ENCODE peak calls at places on chromosomes 6 and 20, in seven cellular contexts. Z, K, E, G, I, V and Q are unnamed samples.

GRCh38 chr20:50865591-50865990 is 65.6 kb downstream of the ADNP start:
- DNase-seq in Z (no peak), K (no peak), E (no peak), G (no peak), I (no peak), V (no peak), Q (no peak)

GRCh38 chr6:148972481-148972880 is 225.7 kb downstream of the UST start:
- DNase-seq in Z (peak), K (peak), E (no peak), G (peak), I (peak), V (peak), Q (no peak)

GRCh38 chr20:1423625-1424106 is 30.8 kb upstream of the FKBP1A start:
- DNase-seq in Z (peak), K (peak), E (peak), G (peak), I (peak), V (peak), Q (peak)

GRCh38 chr20:25018425-25018824 is 25.9 kb upstream of the APMAP start:
- DNase-seq in Z (no peak), K (no peak), E (no peak), G (no peak), I (no peak), V (no peak), Q (no peak)

GRCh38 chr20:5731753-5732366 is 18.3 kb upstream of the SHLD1 start:
- DNase-seq in Z (no peak), K (no peak), E (no peak), G (no peak), I (no peak), V (no peak), Q (no peak)

GRCh38 chr6:12601881-12602280 is 114.7 kb upstream of the PHACTR1 start:
- DNase-seq in Z (no peak), K (no peak), E (no peak), G (no peak), I (no peak), V (no peak), Q (no peak)

GRCh38 chr20:7772376-7772775 is 167.9 kb downstream of the HAO1 start:
- DNase-seq in Z (no peak), K (no peak), E (no peak), G (no peak), I (no peak), V (no peak), Q (peak)

GRCh38 chr6:146950351-146950835 is 253.8 kb upstream of the STXBP5 start:
- DNase-seq in Z (no peak), K (peak), E (no peak), G (no peak), I (no peak), V (no peak), Q (peak)

GRCh38 chr20:62516345-62516744 is 40.5 kb upstream of the GATA5 start:
- DNase-seq in Z (peak), K (no peak), E (no peak), G (peak), I (no peak), V (peak), Q (no peak)

GRCh38 chr6:139395891-139396299 is 21.4 kb upstream of the CITED2 start:
- DNase-seq in Z (peak), K (no peak), E (no peak), G (peak), I (no peak), V (no peak), Q (no peak)

GRCh38 chr6:14713008-14713452 is 532.8 kb upstream of the JARID2 start:
- DNase-seq in Z (no peak), K (peak), E (no peak), G (no peak), I (no peak), V (peak), Q (peak)

GRCh38 chr20:63980317-63980805 is 571 bp upstream of the PRPF6 start:
- DNase-seq in Z (no peak), K (no peak), E (no peak), G (no peak), I (no peak), V (no peak), Q (no peak)

GRCh38 chr6:124989136-124989983 is 27.1 kb downstream of the RNF217 start:
- DNase-seq in Z (no peak), K (no peak), E (no peak), G (no peak), I (no peak), V (no peak), Q (no peak)

GRCh38 chr6:110491644-110492317 is 15.4 kb upstream of the SLC22A16 start:
- DNase-seq in Z (peak), K (no peak), E (no peak), G (no peak), I (no peak), V (no peak), Q (peak)

GRCh38 chr6:109944448-109944847 is 33.7 kb upstream of the GPR6 start:
- DNase-seq in Z (peak), K (no peak), E (no peak), G (peak), I (peak), V (no peak), Q (no peak)

GRCh38 chr6:149225946-149226345 is 91.6 kb upstream of the TAB2 start:
- DNase-seq in Z (no peak), K (no peak), E (peak), G (no peak), I (no peak), V (no peak), Q (no peak)

GRCh38 chr6:6434723-6435122 is 114.3 kb upstream of the F13A1 start:
- DNase-seq in Z (no peak), K (no peak), E (no peak), G (no peak), I (no peak), V (no peak), Q (no peak)

GRCh38 chr20:41714030-41714429 is 95.9 kb upstream of the CHD6 start:
- DNase-seq in Z (no peak), K (no peak), E (no peak), G (no peak), I (no peak), V (no peak), Q (no peak)

GRCh38 chr6:119979862-119980261 is 630.3 kb upstream of the MAN1A1 start:
- DNase-seq in Z (peak), K (peak), E (no peak), G (no peak), I (no peak), V (no peak), Q (peak)

GRCh38 chr6:164826831-164827468 is 482.5 kb downstream of the C6orf118 start:
- DNase-seq in Z (no peak), K (no peak), E (no peak), G (no peak), I (no peak), V (no peak), Q (no peak)

GRCh38 chr6:149261364-149261763 is 56.1 kb upstream of the TAB2 start:
- DNase-seq in Z (no peak), K (no peak), E (no peak), G (no peak), I (no peak), V (no peak), Q (no peak)

GRCh38 chr6:127190552-127190951 is 72.1 kb downstream of the RSPO3 start:
- DNase-seq in Z (peak), K (peak), E (no peak), G (no peak), I (no peak), V (no peak), Q (peak)

GRCh38 chr6:151475653-151476523 is 17.9 kb upstream of the CCDC170 start:
- DNase-seq in Z (peak), K (peak), E (no peak), G (peak), I (peak), V (peak), Q (peak)

GRCh38 chr20:14700641-14700965 is 363.2 kb upstream of the FLRT3 start:
- DNase-seq in Z (no peak), K (peak), E (no peak), G (no peak), I (no peak), V (no peak), Q (no peak)

GRCh38 chr6:144320746-144321145 is 35.6 kb downstream of the UTRN start:
- DNase-seq in Z (no peak), K (no peak), E (no peak), G (no peak), I (no peak), V (no peak), Q (no peak)

GRCh38 chr6:130848945-130849344 is 21.7 kb downstream of the SMLR1 start:
- DNase-seq in Z (peak), K (no peak), E (no peak), G (peak), I (no peak), V (no peak), Q (no peak)

GRCh38 chr6:112176175-112176574 is 78.2 kb downstream of the LAMA4 start:
- DNase-seq in Z (no peak), K (no peak), E (no peak), G (no peak), I (no peak), V (no peak), Q (no peak)

GRCh38 chr6:2959909-2960719 is 11.3 kb downstream of the SERPINB6 start:
- DNase-seq in Z (peak), K (peak), E (no peak), G (peak), I (no peak), V (peak), Q (peak)

GRCh38 chr20:52614036-52614863 is 357.9 kb upstream of the TSHZ2 start:
- DNase-seq in Z (no peak), K (no peak), E (no peak), G (no peak), I (no peak), V (no peak), Q (no peak)

DNA sequence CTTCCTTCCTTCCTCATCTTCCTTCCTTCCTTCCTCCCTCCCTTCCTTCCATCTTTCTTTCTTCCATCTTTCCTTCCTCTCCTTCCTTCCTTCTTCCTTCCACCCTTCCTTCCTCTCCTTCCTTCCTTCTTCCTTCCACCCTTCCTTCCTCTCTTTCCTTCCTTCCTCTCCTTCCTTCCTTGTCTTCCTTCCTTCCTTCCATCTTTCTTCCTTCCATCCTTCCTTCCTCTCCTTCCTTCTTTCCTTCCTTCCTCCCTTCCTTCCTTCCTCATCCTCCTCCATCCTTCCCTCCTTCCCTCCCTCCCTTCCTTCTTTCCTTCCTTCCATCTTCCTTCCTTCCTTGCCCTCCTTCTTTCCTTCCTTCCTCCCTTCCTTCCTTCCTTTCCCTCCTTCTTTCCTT is 361.4 kb upstream of the TSHZ2 start:
- DNase-seq in Z (no peak), K (no peak), E (no peak), G (no peak), I (no peak), V (no peak), Q (no peak)
- H3K18ac ChIP-seq in Z (no peak), K (no peak), E (no peak), G (no peak), I (no peak), V (no peak), Q (no peak)

DNA sequence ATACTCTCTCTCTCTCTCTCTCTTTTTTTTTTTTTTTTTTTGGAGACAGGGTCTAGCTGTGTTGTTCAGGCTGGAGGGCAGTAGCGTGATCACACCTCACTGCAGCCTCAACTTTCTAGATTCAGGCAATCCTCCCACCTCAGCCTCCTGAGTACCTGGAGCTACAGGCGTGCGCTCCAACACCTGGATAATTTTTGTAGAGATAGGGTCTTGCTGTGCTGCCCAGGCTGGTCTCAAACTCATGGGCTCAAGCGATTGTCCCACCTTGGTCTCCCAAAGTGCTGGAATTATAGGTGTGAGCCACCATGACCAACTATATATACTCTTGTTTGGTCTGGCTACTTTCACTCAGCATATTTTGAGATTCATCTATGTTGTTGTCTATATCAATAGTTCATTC is 154.9 kb downstream of the ZFAND3 start:
- DNase-seq in Z (no peak), K (no peak), E (no peak), G (no peak), I (no peak), V (no peak), Q (no peak)
- H2BK120ac ChIP-seq in Z (no peak), K (no peak), E (no peak), G (no peak), I (no peak), V (no peak), Q (no peak)

GRCh38 chr6:25387921-25388320 is 108.7 kb downstream of the CARMIL1 start:
- DNase-seq in Z (no peak), K (no peak), E (no peak), G (no peak), I (no peak), V (no peak), Q (no peak)
- H3K18ac ChIP-seq in Z (no peak), K (no peak), E (no peak), G (no peak), I (no peak), V (no peak), Q (no peak)

GRCh38 chr20:19692100-19692499 is 66.0 kb upstream of the RIN2 start:
- DNase-seq in Z (no peak), K (no peak), E (no peak), G (no peak), I (no peak), V (no peak), Q (peak)

GRCh38 chr20:19691125-19691524 is 66.9 kb upstream of the RIN2 start:
- DNase-seq in Z (no peak), K (no peak), E (no peak), G (no peak), I (no peak), V (no peak), Q (no peak)

GRCh38 chr20:19695081-19695480 is 63.0 kb upstream of the RIN2 start:
- DNase-seq in Z (peak), K (no peak), E (no peak), G (no peak), I (no peak), V (no peak), Q (no peak)

GRCh38 chr20:19692685-19693119 is 65.4 kb upstream of the RIN2 start:
- DNase-seq in Z (peak), K (peak), E (peak), G (peak), I (peak), V (peak), Q (peak)

DNA sequence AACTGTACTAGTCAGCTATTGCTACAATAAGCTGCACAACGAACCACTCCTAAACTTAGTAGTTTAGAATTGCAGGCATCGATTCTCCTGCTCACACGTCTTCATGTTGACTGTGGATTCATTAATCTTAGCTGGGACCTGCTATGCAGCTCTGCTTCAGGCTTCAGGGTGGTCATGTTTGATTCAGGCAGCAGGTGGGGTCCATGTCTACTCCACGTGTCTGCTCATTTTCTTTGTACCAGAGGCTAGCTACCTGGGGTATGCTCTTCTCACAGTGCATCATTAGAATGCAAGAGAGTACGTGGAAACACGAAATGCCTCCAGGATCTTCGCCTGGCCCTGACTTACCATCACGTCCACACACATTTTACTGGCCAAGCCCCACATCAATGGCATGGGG is 64.5 kb upstream of the RIN2 start:
- DNase-seq in Z (no peak), K (no peak), E (no peak), G (no peak), I (no peak), V (no peak), Q (no peak)
- H2BK120ac ChIP-seq in Z (no peak), K (no peak), E (no peak), G (no peak), I (no peak), V (no peak), Q (peak)

GRCh38 chr6:42831237-42831636 is 48.2 kb upstream of the RPL7L1 start:
- DNase-seq in Z (no peak), K (no peak), E (no peak), G (no peak), I (no peak), V (no peak), Q (peak)
- H3K18ac ChIP-seq in Z (no peak), K (no peak), E (no peak), G (no peak), I (no peak), V (no peak), Q (no peak)

GRCh38 chr6:170265655-170266054 is 25.2 kb downstream of the DLL1 start:
- DNase-seq in Z (no peak), K (no peak), E (no peak), G (no peak), I (no peak), V (no peak), Q (no peak)

GRCh38 chr6:170262481-170263088 is 28.3 kb downstream of the DLL1 start:
- DNase-seq in Z (no peak), K (no peak), E (no peak), G (no peak), I (no peak), V (no peak), Q (no peak)

GRCh38 chr6:170261643-170262480 is 29.0 kb downstream of the DLL1 start:
- DNase-seq in Z (no peak), K (no peak), E (no peak), G (no peak), I (no peak), V (no peak), Q (no peak)

GRCh38 chr6:170264086-170264485 is 26.8 kb downstream of the DLL1 start:
- DNase-seq in Z (no peak), K (no peak), E (no peak), G (no peak), I (no peak), V (no peak), Q (no peak)

DNA sequence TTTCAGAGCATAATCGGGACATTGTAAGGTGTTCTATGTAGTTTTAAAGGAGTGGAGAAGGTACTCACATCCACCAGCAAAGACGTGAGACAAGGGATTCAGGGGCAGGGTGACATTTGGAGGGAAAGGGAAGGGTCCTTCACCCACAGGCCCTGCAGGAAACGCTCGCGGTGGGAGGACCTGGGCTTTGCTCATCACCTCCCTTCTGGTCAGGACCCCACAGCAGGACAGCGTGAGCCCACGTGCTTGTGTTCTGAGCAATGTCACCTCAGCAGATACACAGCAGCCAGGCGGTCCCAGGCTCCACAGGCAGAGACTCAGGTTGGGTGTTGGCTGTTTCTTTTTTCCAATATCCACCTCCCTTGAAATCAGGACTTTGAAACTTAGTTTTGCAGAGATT is 27.5 kb downstream of the DLL1 start:
- DNase-seq in Z (no peak), K (no peak), E (no peak), G (no peak), I (no peak), V (no peak), Q (no peak)
- H2BK120ac ChIP-seq in Z (no peak), K (no peak), E (no peak), G (no peak), I (no peak), V (no peak), Q (no peak)

GRCh38 chr6:46203388-46203787 is 32.6 kb upstream of the ENPP5 start:
- DNase-seq in Z (no peak), K (no peak), E (no peak), G (no peak), I (no peak), V (no peak), Q (no peak)

GRCh38 chr6:46208303-46208702 is 37.5 kb upstream of the ENPP5 start:
- DNase-seq in Z (no peak), K (no peak), E (no peak), G (no peak), I (no peak), V (no peak), Q (no peak)

GRCh38 chr6:46210294-46210693 is 39.5 kb upstream of the ENPP5 start:
- DNase-seq in Z (no peak), K (no peak), E (no peak), G (no peak), I (no peak), V (no peak), Q (no peak)

GRCh38 chr6:46204880-46205650 is 34.3 kb upstream of the ENPP5 start:
- DNase-seq in Z (no peak), K (no peak), E (no peak), G (no peak), I (no peak), V (no peak), Q (no peak)

DNA sequence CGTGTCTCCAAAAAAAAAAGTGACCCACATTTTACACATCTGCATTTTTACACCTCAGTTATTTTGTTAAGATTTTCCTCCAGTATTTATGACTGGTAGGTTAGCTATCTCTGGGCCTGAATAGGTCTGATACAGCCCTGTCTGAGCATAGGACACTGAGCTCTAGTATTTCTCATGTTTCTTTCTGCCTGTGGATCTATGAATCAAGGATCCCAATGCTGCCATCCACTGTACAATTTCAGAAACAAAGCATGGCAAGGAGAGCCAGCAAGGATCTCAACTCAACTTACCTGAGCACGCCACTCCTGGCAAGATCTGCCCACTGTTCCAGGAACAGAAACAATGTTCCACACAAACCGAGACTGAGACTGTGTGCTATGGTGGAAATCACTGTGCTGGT is 36.4 kb upstream of the ENPP5 start:
- DNase-seq in Z (no peak), K (no peak), E (no peak), G (no peak), I (no peak), V (no peak), Q (no peak)
- H3K18ac ChIP-seq in Z (no peak), K (no peak), E (no peak), G (no peak), I (no peak), V (no peak), Q (no peak)